ENCODE peak calls at places on chromosomes 16 and 17, in four cellular contexts. E is NCI-H510A, W is left colon, I is mesothelial cell of epicardium. P is an unnamed sample.

GRCh38 chr16:67942510-67943255 is 1.2 kb downstream of the LCAT start:
- DNase-seq in E (no peak), I (no peak), W (no peak), P (no peak)

GRCh38 chr17:39765159-39765558 is 27.4 kb downstream of the GRB7 start:
- DNase-seq in W (no peak), I (no peak), E (no peak), P (no peak)

GRCh38 chr16:12449795-12450194 is 353.9 kb downstream of the CPPED1 start:
- DNase-seq in E (no peak), I (no peak), W (no peak), P (no peak)

GRCh38 chr16:48284772-48285409 is 37.6 kb upstream of the ABCC11 start:
- DNase-seq in W (no peak), I (no peak), E (no peak), P (no peak)

GRCh38 chr16:82037666-82038065 is 2.6 kb downstream of the HSD17B2 start:
- DNase-seq in W (no peak), I (no peak), E (no peak), P (no peak)

GRCh38 chr17:7445011-7445927 is at the start of gene CHRNB1:
- DNase-seq in E (peak), I (no peak), W (peak), P (no peak)

GRCh38 chr16:81632392-81633146 is 146.5 kb upstream of the PLCG2 start:
- DNase-seq in W (peak), I (no peak), E (no peak), P (peak)

GRCh38 chr17:60827920-60828319 is 150.3 kb downstream of the BCAS3 start:
- DNase-seq in W (no peak), I (no peak), E (no peak), P (no peak)

GRCh38 chr17:44086364-44087311 is 16.1 kb downstream of the G6PC3 start:
- DNase-seq in I (peak), E (peak), W (no peak), P (peak)

GRCh38 chr16:72467157-72467759 is 295.3 kb upstream of the PMFBP1 start:
- DNase-seq in E (no peak), I (no peak), W (no peak), P (peak)

GRCh38 chr17:83069931-83070374 is 9.5 kb upstream of the METRNL start:
- DNase-seq in I (no peak), E (no peak), W (no peak), P (no peak)